ENCODE peak calls at places on chromosome 6, in four cellular contexts. One of them, this sample, is unnamed.

GRCh38 chr6:81309841-81310240 is 442.6 kb downstream of the TENT5A start:
- DNase-seq in CD8-positive, alpha-beta T cell: no peak
- DNase-seq in aorta: no peak
- DNase-seq in CD8-positive, alpha-beta memory T cell: no peak
- DNase-seq in this sample: peak

GRCh38 chr6:165634076-165634475 is 29.0 kb downstream of the PDE10A start:
- DNase-seq in CD8-positive, alpha-beta memory T cell: no peak
- DNase-seq in CD8-positive, alpha-beta T cell: no peak
- DNase-seq in aorta: no peak
- DNase-seq in this sample: no peak

GRCh38 chr6:109076421-109076820 is 18.2 kb downstream of the SESN1 start:
- DNase-seq in CD8-positive, alpha-beta T cell: no peak
- DNase-seq in aorta: no peak
- DNase-seq in CD8-positive, alpha-beta memory T cell: no peak
- DNase-seq in this sample: no peak

GRCh38 chr6:136408205-136408604 is 118.6 kb upstream of the BCLAF1 start:
- DNase-seq in aorta: no peak
- DNase-seq in CD8-positive, alpha-beta memory T cell: no peak
- DNase-seq in CD8-positive, alpha-beta T cell: no peak
- DNase-seq in this sample: peak

GRCh38 chr6:111361648-111362047 is 121.4 kb downstream of the REV3L start:
- DNase-seq in CD8-positive, alpha-beta memory T cell: no peak
- DNase-seq in CD8-positive, alpha-beta T cell: no peak
- DNase-seq in aorta: no peak
- DNase-seq in this sample: peak

GRCh38 chr6:98980814-98981213 is 33.1 kb upstream of the FBXL4 start:
- DNase-seq in aorta: no peak
- DNase-seq in CD8-positive, alpha-beta T cell: no peak
- DNase-seq in CD8-positive, alpha-beta memory T cell: no peak
- DNase-seq in this sample: no peak

GRCh38 chr6:134429861-134430380 is 112.0 kb upstream of the SGK1 start:
- DNase-seq in CD8-positive, alpha-beta memory T cell: no peak
- DNase-seq in aorta: no peak
- DNase-seq in CD8-positive, alpha-beta T cell: no peak
- DNase-seq in this sample: no peak

GRCh38 chr6:18471232-18471964 is 84.2 kb downstream of the RNF144B start:
- DNase-seq in aorta: no peak
- DNase-seq in CD8-positive, alpha-beta memory T cell: no peak
- DNase-seq in CD8-positive, alpha-beta T cell: no peak
- DNase-seq in this sample: no peak

GRCh38 chr6:78909391-78909790 is 42.0 kb downstream of the IRAK1BP1 start:
- DNase-seq in CD8-positive, alpha-beta T cell: no peak
- DNase-seq in CD8-positive, alpha-beta memory T cell: no peak
- DNase-seq in aorta: no peak
- DNase-seq in this sample: no peak

GRCh38 chr6:93323630-93324029 is 95.7 kb downstream of the EPHA7 start:
- DNase-seq in aorta: no peak
- DNase-seq in CD8-positive, alpha-beta T cell: no peak
- DNase-seq in CD8-positive, alpha-beta memory T cell: no peak
- DNase-seq in this sample: no peak

GRCh38 chr6:10421508-10422281 is 6.8 kb upstream of the TFAP2A start:
- DNase-seq in CD8-positive, alpha-beta T cell: no peak
- DNase-seq in CD8-positive, alpha-beta memory T cell: no peak
- DNase-seq in aorta: no peak
- DNase-seq in this sample: no peak

GRCh38 chr6:36577298-36577697 is 16.9 kb upstream of the SRSF3 start:
- DNase-seq in aorta: no peak
- DNase-seq in CD8-positive, alpha-beta T cell: no peak
- DNase-seq in CD8-positive, alpha-beta memory T cell: no peak
- DNase-seq in this sample: peak

GRCh38 chr6:97095466-97095865 is 170.9 kb downstream of the KLHL32 start:
- DNase-seq in aorta: no peak
- DNase-seq in CD8-positive, alpha-beta memory T cell: no peak
- DNase-seq in CD8-positive, alpha-beta T cell: no peak
- DNase-seq in this sample: no peak

GRCh38 chr6:84547341-84547794 is 217.0 kb downstream of the TBX18 start:
- DNase-seq in CD8-positive, alpha-beta T cell: no peak
- DNase-seq in aorta: no peak
- DNase-seq in CD8-positive, alpha-beta memory T cell: no peak
- DNase-seq in this sample: no peak

GRCh38 chr6:64330694-64331309 is 695.2 kb downstream of the PHF3 start:
- DNase-seq in CD8-positive, alpha-beta memory T cell: no peak
- DNase-seq in aorta: peak
- DNase-seq in CD8-positive, alpha-beta T cell: no peak
- DNase-seq in this sample: peak

GRCh38 chr6:16564430-16564829 is 196.8 kb downstream of the ATXN1 start:
- DNase-seq in aorta: no peak
- DNase-seq in CD8-positive, alpha-beta T cell: no peak
- DNase-seq in CD8-positive, alpha-beta memory T cell: no peak
- DNase-seq in this sample: no peak

GRCh38 chr6:133817460-133818047 is 71.4 kb upstream of the TCF21 start:
- DNase-seq in CD8-positive, alpha-beta T cell: no peak
- DNase-seq in CD8-positive, alpha-beta memory T cell: peak
- DNase-seq in aorta: no peak
- DNase-seq in this sample: no peak

GRCh38 chr6:136318676-136319075 is 29.0 kb upstream of the BCLAF1 start:
- DNase-seq in CD8-positive, alpha-beta memory T cell: no peak
- DNase-seq in aorta: no peak
- DNase-seq in CD8-positive, alpha-beta T cell: no peak
- DNase-seq in this sample: no peak

GRCh38 chr6:106750146-106750900 is 120.9 kb downstream of the QRSL1 start:
- DNase-seq in aorta: no peak
- DNase-seq in CD8-positive, alpha-beta T cell: no peak
- DNase-seq in CD8-positive, alpha-beta memory T cell: no peak
- DNase-seq in this sample: no peak

GRCh38 chr6:7183707-7184106 is 75.9 kb downstream of the RREB1 start:
- DNase-seq in CD8-positive, alpha-beta T cell: no peak
- DNase-seq in aorta: no peak
- DNase-seq in CD8-positive, alpha-beta memory T cell: no peak
- DNase-seq in this sample: no peak

GRCh38 chr6:83592770-83593394 is 80.5 kb downstream of the PRSS35 start:
- DNase-seq in aorta: no peak
- DNase-seq in CD8-positive, alpha-beta memory T cell: no peak
- DNase-seq in CD8-positive, alpha-beta T cell: no peak
- DNase-seq in this sample: no peak

GRCh38 chr6:155701342-155701741 is 245.7 kb upstream of the NOX3 start:
- DNase-seq in CD8-positive, alpha-beta T cell: no peak
- DNase-seq in aorta: no peak
- DNase-seq in CD8-positive, alpha-beta memory T cell: no peak
- DNase-seq in this sample: no peak

GRCh38 chr6:130587778-130588520 is 222.1 kb downstream of the TMEM200A start:
- DNase-seq in CD8-positive, alpha-beta T cell: no peak
- DNase-seq in CD8-positive, alpha-beta memory T cell: no peak
- DNase-seq in aorta: no peak
- DNase-seq in this sample: peak

GRCh38 chr6:98467902-98468301 is 366.5 kb upstream of the POU3F2 start:
- DNase-seq in aorta: no peak
- DNase-seq in CD8-positive, alpha-beta T cell: no peak
- DNase-seq in CD8-positive, alpha-beta memory T cell: no peak
- DNase-seq in this sample: no peak

GRCh38 chr6:34120953-34121675 is 24.8 kb downstream of the GRM4 start:
- DNase-seq in aorta: no peak
- DNase-seq in CD8-positive, alpha-beta T cell: no peak
- DNase-seq in CD8-positive, alpha-beta memory T cell: no peak
- DNase-seq in this sample: no peak

GRCh38 chr6:150100745-150101144 is 31.8 kb upstream of the ULBP3 start:
- DNase-seq in CD8-positive, alpha-beta T cell: no peak
- DNase-seq in aorta: no peak
- DNase-seq in CD8-positive, alpha-beta memory T cell: no peak
- DNase-seq in this sample: no peak

GRCh38 chr6:33698494-33698893 is 13.0 kb downstream of the UQCC2 start:
- DNase-seq in CD8-positive, alpha-beta T cell: no peak
- DNase-seq in aorta: peak
- DNase-seq in CD8-positive, alpha-beta memory T cell: no peak
- DNase-seq in this sample: no peak

GRCh38 chr6:139490482-139490881 is 116.0 kb upstream of the CITED2 start:
- DNase-seq in CD8-positive, alpha-beta memory T cell: peak
- DNase-seq in CD8-positive, alpha-beta T cell: no peak
- DNase-seq in aorta: no peak
- DNase-seq in this sample: no peak

GRCh38 chr6:127484207-127484858 is 25.1 kb upstream of the KIAA0408 start:
- DNase-seq in CD8-positive, alpha-beta T cell: no peak
- DNase-seq in aorta: no peak
- DNase-seq in CD8-positive, alpha-beta memory T cell: no peak
- DNase-seq in this sample: peak

GRCh38 chr6:86715676-86716075 is 221.7 kb upstream of the HTR1E start:
- DNase-seq in CD8-positive, alpha-beta memory T cell: no peak
- DNase-seq in CD8-positive, alpha-beta T cell: no peak
- DNase-seq in aorta: no peak
- DNase-seq in this sample: no peak

GRCh38 chr6:46376562-46376969 is 114.7 kb downstream of the RCAN2 start:
- DNase-seq in aorta: no peak
- DNase-seq in CD8-positive, alpha-beta memory T cell: no peak
- DNase-seq in CD8-positive, alpha-beta T cell: no peak
- DNase-seq in this sample: no peak

GRCh38 chr6:150987371-150987828 is 121.9 kb downstream of the MTHFD1L start:
- DNase-seq in CD8-positive, alpha-beta T cell: peak
- DNase-seq in CD8-positive, alpha-beta memory T cell: peak
- DNase-seq in aorta: no peak
- DNase-seq in this sample: no peak

GRCh38 chr6:75368151-75368779 is 83.7 kb upstream of the TMEM30A start:
- DNase-seq in CD8-positive, alpha-beta T cell: no peak
- DNase-seq in CD8-positive, alpha-beta memory T cell: no peak
- DNase-seq in aorta: no peak
- DNase-seq in this sample: no peak

GRCh38 chr6:109783245-109783990 is 92.3 kb downstream of the FIG4 start:
- DNase-seq in aorta: no peak
- DNase-seq in CD8-positive, alpha-beta T cell: no peak
- DNase-seq in CD8-positive, alpha-beta memory T cell: no peak
- DNase-seq in this sample: no peak

DNA sequence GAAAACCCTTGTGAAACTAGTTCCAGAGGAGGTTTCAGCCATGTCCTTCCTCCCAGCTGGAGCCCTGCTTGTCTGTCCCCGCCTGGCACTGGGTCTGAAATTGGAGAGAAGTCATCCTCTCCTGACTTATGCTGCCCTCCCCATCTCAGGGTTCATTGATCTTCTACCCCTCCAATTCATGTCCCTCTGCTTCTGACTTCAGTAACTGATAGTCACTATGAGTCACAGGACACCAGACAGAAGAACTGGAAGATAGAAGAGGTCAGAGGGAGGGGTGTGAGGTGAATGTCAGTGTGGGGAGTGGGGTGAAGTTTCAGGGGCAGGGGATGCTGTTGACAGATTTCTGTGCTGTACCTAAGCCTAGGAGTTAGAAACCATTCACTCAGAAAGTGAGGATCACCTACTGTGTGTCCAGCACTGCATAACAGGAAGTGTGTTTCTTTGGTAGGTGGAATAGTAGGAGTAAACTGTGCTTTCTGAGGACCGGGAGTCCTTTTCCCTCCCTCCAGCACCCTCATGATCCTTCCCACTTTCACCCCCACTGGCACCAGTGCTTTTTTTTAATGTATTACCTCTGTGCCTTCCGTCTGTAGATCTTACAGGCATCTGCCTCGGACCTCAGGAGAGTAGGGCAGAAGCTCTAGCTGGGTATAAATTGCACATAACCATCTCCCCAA is 627 bp upstream of the RPP21 start:
- DNase-seq in CD8-positive, alpha-beta memory T cell: no peak
- DNase-seq in aorta: no peak
- DNase-seq in CD8-positive, alpha-beta T cell: no peak
- DNase-seq in this sample: no peak
- H3K4me3 ChIP-seq in CD8-positive, alpha-beta memory T cell: peak
- H3K4me3 ChIP-seq in aorta: no peak
- H3K4me3 ChIP-seq in CD8-positive, alpha-beta T cell: peak
- H3K4me3 ChIP-seq in this sample: peak

DNA sequence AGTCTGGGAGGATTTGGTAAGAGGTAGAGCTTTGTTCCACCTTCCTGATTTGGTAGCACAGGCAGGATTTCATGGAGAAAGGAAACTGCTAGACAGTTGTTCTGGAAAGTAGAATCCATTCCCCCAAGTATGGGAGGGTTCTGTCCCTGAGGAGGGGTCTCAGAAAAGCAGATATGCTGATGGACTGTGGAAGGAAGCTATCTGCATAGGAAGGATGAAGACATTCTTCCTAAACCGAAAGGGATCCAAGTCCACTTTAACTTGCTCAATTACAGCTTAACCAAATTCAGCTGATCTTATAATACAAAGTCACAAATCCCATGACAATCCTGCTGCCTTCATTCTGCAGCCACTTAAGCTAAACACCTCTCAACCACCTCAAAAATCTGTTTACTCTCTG is 2.6 kb downstream of the MAN1A1 start:
- DNase-seq in CD8-positive, alpha-beta memory T cell: no peak
- DNase-seq in CD8-positive, alpha-beta T cell: no peak
- DNase-seq in aorta: no peak
- DNase-seq in this sample: no peak
- H3K4me3 ChIP-seq in CD8-positive, alpha-beta memory T cell: peak
- H3K4me3 ChIP-seq in CD8-positive, alpha-beta T cell: no peak
- H3K4me3 ChIP-seq in aorta: peak
- H3K4me3 ChIP-seq in this sample: peak

GRCh38 chr6:41637179-41638001 is 878 bp upstream of the MDFI start:
- DNase-seq in CD8-positive, alpha-beta T cell: no peak
- DNase-seq in aorta: no peak
- DNase-seq in CD8-positive, alpha-beta memory T cell: no peak
- DNase-seq in this sample: no peak

GRCh38 chr6:41635365-41635764 is 2.9 kb upstream of the MDFI start:
- DNase-seq in CD8-positive, alpha-beta T cell: no peak
- DNase-seq in CD8-positive, alpha-beta memory T cell: no peak
- DNase-seq in aorta: no peak
- DNase-seq in this sample: no peak

GRCh38 chr6:41634657-41635056 is 3.6 kb upstream of the MDFI start:
- DNase-seq in aorta: no peak
- DNase-seq in CD8-positive, alpha-beta memory T cell: no peak
- DNase-seq in CD8-positive, alpha-beta T cell: no peak
- DNase-seq in this sample: peak

GRCh38 chr6:41638002-41638800 is at the start of gene MDFI:
- DNase-seq in CD8-positive, alpha-beta memory T cell: no peak
- DNase-seq in aorta: no peak
- DNase-seq in CD8-positive, alpha-beta T cell: no peak
- DNase-seq in this sample: no peak

DNA sequence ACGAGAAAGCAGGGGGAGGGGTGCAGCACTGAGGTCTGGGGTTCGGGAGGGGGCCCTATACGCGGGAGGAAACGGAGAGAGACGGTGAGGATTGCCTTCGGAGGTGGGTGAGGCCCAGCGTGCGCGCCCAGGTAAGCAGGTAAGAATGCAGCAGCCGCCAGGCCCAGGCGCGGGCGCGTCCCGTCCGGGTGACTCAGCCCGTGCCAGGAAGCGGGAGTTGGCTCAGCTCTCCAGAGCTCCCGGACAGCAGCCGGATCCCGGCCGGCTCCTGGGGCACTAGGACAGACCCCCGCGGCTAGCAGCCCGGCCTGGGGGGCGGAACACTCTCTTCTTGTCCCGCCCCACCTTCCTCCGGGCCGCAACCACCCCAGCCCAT is 1.5 kb upstream of the MDFI start:
- DNase-seq in CD8-positive, alpha-beta memory T cell: no peak
- DNase-seq in CD8-positive, alpha-beta T cell: no peak
- DNase-seq in aorta: no peak
- DNase-seq in this sample: no peak
- H3K4me3 ChIP-seq in CD8-positive, alpha-beta memory T cell: no peak
- H3K4me3 ChIP-seq in CD8-positive, alpha-beta T cell: no peak
- H3K4me3 ChIP-seq in aorta: no peak
- H3K4me3 ChIP-seq in this sample: peak

GRCh38 chr6:157825243-157825904 is 2.3 kb downstream of the SNX9 start:
- DNase-seq in CD8-positive, alpha-beta T cell: no peak
- DNase-seq in CD8-positive, alpha-beta memory T cell: no peak
- DNase-seq in aorta: no peak
- DNase-seq in this sample: no peak
- H3K4me3 ChIP-seq in CD8-positive, alpha-beta T cell: no peak
- H3K4me3 ChIP-seq in CD8-positive, alpha-beta memory T cell: no peak
- H3K4me3 ChIP-seq in aorta: no peak
- H3K4me3 ChIP-seq in this sample: peak